ENCODE peak calls at places on chromosomes 13 and 19, in seven cellular contexts. N is A549, D is lower leg skin, S is heart left ventricle, I is uterus, J is tibial nerve, H is upper lobe of left lung. W is an unnamed sample.

GRCh38 chr13:21516806-21517205 is 57.7 kb upstream of the ZDHHC20 start:
- DNase-seq in N (no peak), D (no peak), S (no peak), I (no peak), J (no peak), H (no peak), W (no peak)

GRCh38 chr19:1780272-1780957 is 27.1 kb downstream of the ONECUT3 start:
- DNase-seq in N (no peak), D (no peak), S (no peak), I (no peak), J (no peak), H (no peak), W (no peak)

GRCh38 chr13:106528711-106529414 is 6.6 kb downstream of the EFNB2 start:
- DNase-seq in N (no peak), D (no peak), S (no peak), I (no peak), J (no peak), H (no peak), W (no peak)

GRCh38 chr19:49814010-49814409 is 918 bp upstream of the FUZ start:
- DNase-seq in N (no peak), D (no peak), S (no peak), I (no peak), J (no peak), H (no peak), W (no peak)

GRCh38 chr19:29519146-29519545 is 6.6 kb upstream of the VSTM2B start:
- DNase-seq in N (no peak), D (no peak), S (peak), I (no peak), J (no peak), H (no peak), W (no peak)

GRCh38 chr19:7540761-7541480 is 5.4 kb downstream of the PNPLA6 start:
- DNase-seq in N (no peak), D (no peak), S (no peak), I (no peak), J (no peak), H (no peak), W (no peak)

GRCh38 chr13:48456546-48456945 is 43.6 kb upstream of the LPAR6 start:
- DNase-seq in N (no peak), D (no peak), S (no peak), I (no peak), J (no peak), H (no peak), W (no peak)

GRCh38 chr13:51520524-51520923 is 63.7 kb upstream of the WDFY2 start:
- DNase-seq in N (no peak), D (no peak), S (no peak), I (no peak), J (no peak), H (no peak), W (no peak)

GRCh38 chr13:24274452-24274971 is 34.9 kb upstream of the C1QTNF9 start:
- DNase-seq in N (no peak), D (no peak), S (peak), I (no peak), J (no peak), H (peak), W (peak)

GRCh38 chr19:39223703-39224279 is 19.7 kb upstream of the SYCN start:
- DNase-seq in N (peak), D (no peak), S (no peak), I (no peak), J (no peak), H (no peak), W (no peak)

DNA sequence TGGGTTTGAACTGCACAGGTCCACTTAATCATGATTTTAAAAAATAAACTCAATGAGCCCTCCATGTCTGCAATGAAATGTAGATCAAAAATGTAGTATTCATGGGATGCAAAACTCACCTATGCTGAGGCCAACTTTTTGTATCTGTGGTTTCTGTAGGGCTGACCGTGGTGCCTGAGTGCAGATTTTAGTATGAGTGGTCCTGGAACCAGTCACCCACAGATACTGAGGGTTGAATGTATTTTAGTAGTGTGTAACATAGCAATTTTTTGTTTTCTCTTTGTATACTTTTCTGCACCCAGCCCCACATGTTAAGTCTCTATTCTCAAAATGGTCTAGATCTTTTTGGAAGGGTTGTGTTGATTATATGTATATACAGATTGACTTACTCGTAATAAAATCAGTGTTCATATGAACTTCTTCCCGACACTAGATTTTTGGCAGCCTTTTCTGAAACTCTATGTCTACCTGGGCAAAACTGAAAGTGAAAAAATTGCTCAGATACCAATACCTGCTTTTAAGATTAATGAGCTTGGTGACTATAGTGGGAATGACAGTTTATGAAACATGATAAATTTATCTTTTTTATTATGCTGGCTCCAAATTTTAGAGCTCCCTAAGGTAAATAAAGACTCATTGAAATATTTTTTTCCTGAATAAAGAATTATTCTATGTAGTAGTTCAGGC is 51.6 kb downstream of the DNAJC15 start:
- DNase-seq in N (no peak), D (no peak), S (no peak), I (no peak), J (no peak), H (no peak), W (no peak)
- H3K4me3 ChIP-seq in N (no peak), D (no peak), S (no peak), I (no peak), J (no peak), H (no peak), W (no peak)

GRCh38 chr13:95301135-95301946 is at the start of gene ABCC4:
- DNase-seq in N (peak), D (peak), S (peak), I (peak), J (no peak), H (peak), W (peak)
- TF ChIP-seq POLR2A in N (peak), D (no peak), S (no peak), I (peak), J (peak), H (peak), W (no peak)

DNA sequence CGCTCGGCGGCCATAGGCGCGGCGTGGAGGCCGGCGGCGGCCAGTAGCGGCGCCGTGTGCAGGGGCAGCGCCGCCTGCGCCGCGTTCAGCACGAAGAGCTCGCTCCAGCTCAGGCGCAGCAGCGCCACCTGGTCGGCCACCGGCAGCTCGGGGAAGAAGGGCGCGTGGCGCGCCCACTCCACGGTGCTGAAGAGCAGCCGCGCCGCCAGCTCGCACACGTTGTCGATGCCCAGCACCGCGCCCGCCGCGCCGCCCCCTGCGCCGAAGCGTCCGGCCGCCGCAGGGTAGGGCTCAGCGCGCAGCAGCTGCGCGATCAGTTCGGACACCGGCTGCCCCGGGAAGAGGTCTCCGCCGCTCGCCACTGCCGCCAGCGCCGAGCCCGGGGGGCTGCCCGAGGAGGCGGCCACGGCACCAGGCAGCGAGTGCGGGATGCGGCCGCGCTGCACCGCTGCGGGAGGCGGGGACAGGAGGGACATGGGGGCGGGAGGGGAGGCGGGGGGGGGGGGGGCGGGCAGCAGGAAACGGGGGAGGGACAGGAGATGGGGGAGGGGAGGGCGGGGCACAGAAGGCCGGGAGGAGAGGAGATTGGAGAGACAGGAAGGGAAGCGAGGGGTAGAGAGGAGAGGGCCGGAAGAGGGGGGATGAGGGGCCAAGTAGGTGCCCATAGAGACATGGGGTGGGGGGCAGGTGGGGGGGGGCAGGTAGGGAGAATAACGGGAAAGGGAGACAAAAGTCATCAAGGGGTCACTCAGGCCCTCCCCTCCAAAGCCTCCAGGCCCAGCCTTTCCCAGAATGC is 9.8 kb downstream of the OCEL1 start:
- DNase-seq in N (no peak), D (no peak), S (peak), I (peak), J (peak), H (peak), W (peak)
- TF ChIP-seq CTCF in N (peak), D (no peak), S (peak), I (peak), J (peak), H (peak), W (peak)

GRCh38 chr19:35868172-35868822 is at the start of gene APLP1:
- DNase-seq in N (peak), D (no peak), S (peak), I (peak), J (no peak), H (peak), W (peak)
- H3K4me3 ChIP-seq in N (peak), D (no peak), S (peak), I (peak), J (peak), H (peak), W (peak)

GRCh38 chr13:98564204-98564603 is 12.7 kb downstream of the STK24 start:
- DNase-seq in N (no peak), D (peak), S (no peak), I (no peak), J (no peak), H (no peak), W (no peak)

GRCh38 chr13:98567140-98567539 is 9.8 kb downstream of the STK24 start:
- DNase-seq in N (no peak), D (peak), S (no peak), I (no peak), J (no peak), H (no peak), W (no peak)

GRCh38 chr13:98570929-98571372 is 6.0 kb downstream of the STK24 start:
- DNase-seq in N (no peak), D (peak), S (no peak), I (peak), J (no peak), H (peak), W (peak)

GRCh38 chr13:98563071-98563470 is 13.8 kb downstream of the STK24 start:
- DNase-seq in N (no peak), D (no peak), S (no peak), I (no peak), J (no peak), H (no peak), W (no peak)

GRCh38 chr13:98565726-98566577 is 11.0 kb downstream of the STK24 start:
- DNase-seq in N (no peak), D (peak), S (peak), I (no peak), J (no peak), H (no peak), W (no peak)
- TF ChIP-seq POLR2A in N (no peak), D (no peak), S (peak), I (no peak), J (no peak), H (no peak), W (no peak)

GRCh38 chr19:57067440-57067839 is 52.3 kb upstream of the USP29 start:
- DNase-seq in N (no peak), D (no peak), S (no peak), I (no peak), J (no peak), H (no peak), W (no peak)

GRCh38 chr19:57071414-57071813 is 48.4 kb upstream of the USP29 start:
- DNase-seq in N (no peak), D (no peak), S (no peak), I (no peak), J (no peak), H (no peak), W (no peak)

GRCh38 chr19:57068326-57068725 is 51.5 kb upstream of the USP29 start:
- DNase-seq in N (no peak), D (no peak), S (no peak), I (no peak), J (no peak), H (no peak), W (no peak)

DNA sequence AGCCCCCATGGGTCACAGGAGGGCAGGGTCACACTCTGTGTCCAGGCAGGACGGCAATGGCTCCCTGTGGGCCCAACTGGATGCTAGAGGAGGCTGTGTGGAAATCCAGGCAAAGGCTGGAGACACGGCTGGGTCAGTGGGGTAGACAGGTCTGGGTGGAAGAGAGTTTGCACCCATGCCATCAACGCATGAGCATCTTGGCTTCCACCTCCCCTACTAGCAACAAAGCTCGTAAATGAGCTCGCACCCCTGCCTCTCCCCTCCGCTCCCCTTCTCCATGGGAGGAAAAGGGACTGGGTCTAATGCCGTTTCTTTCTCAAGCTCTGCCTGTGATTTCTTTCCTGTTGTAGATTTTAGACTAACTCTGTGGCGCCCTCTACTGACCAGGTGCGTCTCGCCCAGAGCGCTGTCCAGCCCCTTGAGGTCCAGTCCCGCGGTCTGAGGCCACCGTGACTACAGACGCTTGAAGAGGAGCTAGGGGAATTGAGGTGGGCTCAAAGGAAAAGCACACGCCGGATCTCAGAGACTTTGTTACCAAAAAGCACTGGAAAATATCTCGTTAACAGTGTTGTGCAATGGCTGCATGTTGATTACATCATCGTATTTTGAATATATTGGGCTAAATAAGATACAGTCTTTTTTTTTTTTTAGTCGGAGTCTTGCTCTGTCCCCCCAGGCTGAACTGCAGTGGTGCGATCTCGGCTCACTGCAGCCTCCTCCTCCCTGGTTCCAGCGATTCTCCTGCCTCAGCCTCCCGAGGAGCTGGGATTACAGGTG is 50.7 kb upstream of the USP29 start:
- DNase-seq in N (no peak), D (no peak), S (no peak), I (peak), J (no peak), H (no peak), W (peak)
- TF ChIP-seq CTCF in N (no peak), D (no peak), S (no peak), I (peak), J (no peak), H (no peak), W (peak)

DNA sequence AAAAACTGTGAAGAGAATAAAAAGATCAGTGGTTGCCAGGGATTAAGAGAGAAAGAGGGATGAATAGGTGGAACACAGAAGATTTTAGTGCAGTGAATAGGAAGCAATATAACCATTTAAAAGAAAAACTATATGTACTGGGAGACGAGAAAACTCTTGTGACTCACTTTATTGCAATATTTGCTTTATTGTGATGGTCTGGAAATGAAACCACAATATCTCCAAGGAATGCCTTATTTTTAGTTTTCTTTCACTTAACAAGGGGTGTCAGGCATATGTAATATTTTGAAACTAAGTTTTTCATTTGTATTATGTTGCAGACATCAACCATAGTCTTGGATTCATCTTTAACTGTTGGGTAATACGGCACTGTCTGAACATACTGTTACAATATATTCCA is 1308.2 kb downstream of the PCDH9 start:
- DNase-seq in N (no peak), D (no peak), S (no peak), I (no peak), J (no peak), H (no peak), W (no peak)
- H3K4me3 ChIP-seq in N (no peak), D (no peak), S (no peak), I (no peak), J (no peak), H (no peak), W (no peak)

GRCh38 chr19:21767065-21767800 is at the start of gene ZNF100:
- DNase-seq in N (no peak), D (peak), S (peak), I (peak), J (peak), H (peak), W (peak)
- TF ChIP-seq POLR2A in N (no peak), D (no peak), S (peak), I (no peak), J (peak), H (peak), W (peak)

DNA sequence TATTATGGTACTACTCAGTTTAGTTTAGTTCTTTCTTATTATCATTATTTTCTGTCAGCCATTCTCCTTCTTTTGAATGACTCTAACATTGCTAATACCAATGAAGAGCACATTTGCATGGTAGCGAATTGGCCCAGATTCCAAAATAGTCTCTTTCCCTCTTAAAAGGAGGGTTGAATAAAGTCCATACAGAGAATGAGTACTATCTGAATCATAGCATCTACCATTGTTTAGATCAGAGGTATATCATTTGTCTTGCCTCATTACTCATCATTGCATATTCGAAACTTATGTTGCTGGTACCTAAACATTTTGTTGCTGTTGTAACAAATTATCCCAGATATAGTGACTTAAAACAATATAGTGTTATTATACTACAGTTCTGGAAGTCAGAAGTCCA is 1235.3 kb upstream of the ATXN8OS start:
- DNase-seq in N (no peak), D (no peak), S (no peak), I (no peak), J (no peak), H (no peak), W (no peak)
- TF ChIP-seq CTCF in N (no peak), D (no peak), S (no peak), I (no peak), J (no peak), H (no peak), W (no peak)

GRCh38 chr19:52069653-52070052 is 21.0 kb upstream of the ZNF432 start:
- DNase-seq in N (no peak), D (no peak), S (no peak), I (no peak), J (no peak), H (no peak), W (no peak)
- H3K4me3 ChIP-seq in N (no peak), D (no peak), S (no peak), I (no peak), J (no peak), H (no peak), W (no peak)

W was measured in ovary.